ENCODE peak calls at places on chromosomes 2 and 18, in four cellular contexts. W, L, H and C are unnamed samples.

GRCh38 chr2:23487735-23488492 is 102.9 kb downstream of the KLHL29 start:
- DNase-seq in W (peak), L (no peak), H (no peak), C (no peak)

GRCh38 chr2:23367760-23368159 is 17.2 kb upstream of the KLHL29 start:
- DNase-seq in W (no peak), L (no peak), H (no peak), C (no peak)

GRCh38 chr2:70321377-70321776 is 19.5 kb upstream of the FAM136A start:
- DNase-seq in W (no peak), L (no peak), H (no peak), C (no peak)

GRCh38 chr18:31206787-31207381 is 44.2 kb upstream of the DSC1 start:
- DNase-seq in W (peak), L (peak), H (peak), C (no peak)

GRCh38 chr18:24600076-24600654 is 139.7 kb downstream of the HRH4 start:
- DNase-seq in W (peak), L (no peak), H (no peak), C (no peak)

GRCh38 chr2:15241208-15241607 is 319.9 kb downstream of the NBAS start:
- DNase-seq in W (no peak), L (no peak), H (no peak), C (no peak)

GRCh38 chr18:23627325-23627724 is 35.4 kb downstream of the ANKRD29 start:
- DNase-seq in W (peak), L (no peak), H (no peak), C (no peak)

GRCh38 chr18:6683112-6683876 is 46.2 kb upstream of the ARHGAP28 start:
- DNase-seq in W (no peak), L (no peak), H (peak), C (no peak)

GRCh38 chr2:190119257-190119656 is 56.7 kb upstream of the MSTN start:
- DNase-seq in W (peak), L (peak), H (peak), C (no peak)

GRCh38 chr2:229477269-229477668 is 206.2 kb upstream of the PID1 start:
- DNase-seq in W (no peak), L (no peak), H (no peak), C (no peak)

GRCh38 chr2:166180951-166181812 is 53.4 kb upstream of the SCN1A start:
- DNase-seq in W (no peak), L (no peak), H (peak), C (no peak)

GRCh38 chr2:20594048-20594750 is 56.7 kb downstream of the HS1BP3 start:
- DNase-seq in W (no peak), L (peak), H (no peak), C (no peak)

GRCh38 chr2:20594957-20595356 is 55.9 kb downstream of the HS1BP3 start:
- DNase-seq in W (no peak), L (peak), H (no peak), C (no peak)

GRCh38 chr2:20592106-20593071 is 58.5 kb downstream of the HS1BP3 start:
- DNase-seq in W (no peak), L (peak), H (peak), C (no peak)

GRCh38 chr2:20595439-20596192 is 55.3 kb downstream of the HS1BP3 start:
- DNase-seq in W (peak), L (peak), H (no peak), C (no peak)

GRCh38 chr2:20593072-20594034 is 57.5 kb downstream of the HS1BP3 start:
- DNase-seq in W (peak), L (peak), H (no peak), C (no peak)
- TF ChIP-seq CTCF in W (no peak), L (no peak), H (no peak), C (no peak)

GRCh38 chr2:193783681-193784080 is 1588.9 kb upstream of the TMEFF2 start:
- DNase-seq in W (peak), L (no peak), H (no peak), C (no peak)

GRCh38 chr2:193776988-193777387 is 1582.3 kb upstream of the TMEFF2 start:
- DNase-seq in W (no peak), L (no peak), H (no peak), C (no peak)

DNA sequence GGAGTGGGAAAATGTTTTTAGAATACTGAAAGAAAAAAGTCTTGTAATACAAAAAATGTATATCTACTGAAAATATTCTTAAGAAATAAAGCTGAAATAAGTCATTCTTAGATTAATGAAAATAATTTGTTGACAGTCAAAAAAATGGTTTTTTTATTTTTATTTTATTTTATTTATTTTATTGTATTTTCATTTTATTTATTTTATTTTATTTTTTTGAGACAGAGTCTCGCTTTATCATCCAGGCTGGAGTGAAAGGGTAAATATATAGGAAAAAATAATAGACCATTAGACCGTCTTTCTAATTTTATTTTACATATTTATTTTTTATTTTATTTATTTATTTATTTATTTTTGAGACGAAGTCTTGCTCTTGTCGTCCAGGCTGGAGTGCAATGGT is 1583.6 kb upstream of the TMEFF2 start:
- DNase-seq in W (no peak), L (no peak), H (no peak), C (no peak)
- TF ChIP-seq CTCF in W (no peak), L (no peak), H (no peak), C (no peak)

DNA sequence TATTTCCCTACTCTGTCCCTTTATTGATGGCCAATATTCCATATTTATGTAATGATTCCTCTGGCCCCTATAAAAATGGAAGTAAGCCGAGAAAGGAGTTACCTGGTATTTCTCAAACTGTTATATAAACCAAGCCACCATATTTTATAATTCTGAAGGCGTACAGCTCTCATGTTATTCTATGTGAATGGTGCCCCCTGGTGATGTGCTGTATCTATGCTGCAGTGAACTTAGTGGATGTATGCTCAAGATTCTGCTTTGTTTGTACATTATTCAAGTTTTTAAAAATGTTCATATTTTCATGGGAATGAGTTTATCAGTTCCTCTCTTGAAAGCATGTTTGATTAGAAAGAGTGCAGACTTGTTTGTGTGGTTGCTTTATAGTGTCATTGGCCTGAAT is 194.5 kb upstream of the LRRTM1 start:
- DNase-seq in W (peak), L (no peak), H (no peak), C (no peak)
- TF ChIP-seq CTCF in W (peak), L (no peak), H (peak), C (peak)

DNA sequence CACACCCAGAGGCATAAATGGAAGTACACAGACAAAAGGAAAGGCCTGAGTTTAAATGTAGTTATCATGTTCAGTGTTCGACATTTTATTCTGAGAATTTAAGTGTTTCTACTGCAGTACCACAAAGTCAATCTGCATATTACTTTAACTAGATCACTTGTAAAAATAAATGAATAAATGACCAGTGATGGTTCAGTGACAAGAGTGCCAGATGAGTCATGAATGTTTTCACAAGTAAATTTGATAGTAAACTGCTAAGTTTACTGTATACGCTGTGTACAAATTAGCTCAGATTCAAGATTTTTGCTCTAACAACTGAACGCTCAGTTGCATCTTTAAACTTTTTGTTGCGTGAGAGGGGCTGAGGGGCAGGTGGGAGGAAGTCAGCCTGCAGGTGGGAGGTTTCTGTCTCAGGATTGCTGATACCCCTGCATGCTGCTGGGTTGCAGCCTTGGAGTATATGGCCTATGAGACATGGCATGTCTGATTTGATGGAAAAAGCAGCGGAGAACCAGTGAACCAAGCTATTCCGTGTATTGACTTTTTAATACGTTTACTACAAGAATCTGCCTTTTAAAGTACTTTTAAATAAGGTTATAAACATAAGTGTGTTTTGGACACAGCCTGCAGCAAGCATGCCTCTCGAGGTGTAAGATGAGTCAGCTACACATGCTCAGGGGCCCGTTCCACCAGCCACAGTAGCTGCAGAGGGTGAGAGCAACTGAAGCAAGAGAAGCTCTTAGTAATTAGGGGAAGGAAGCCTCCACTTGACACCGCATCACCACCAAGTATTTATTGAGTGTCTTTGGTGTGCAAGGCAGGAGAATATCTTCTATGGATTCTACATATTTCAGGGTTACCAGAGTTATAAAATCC is 245.1 kb downstream of the NEDD4L start:
- DNase-seq in W (peak), L (no peak), H (no peak), C (no peak)
- TF ChIP-seq CTCF in W (no peak), L (no peak), H (no peak), C (no peak)

DNA sequence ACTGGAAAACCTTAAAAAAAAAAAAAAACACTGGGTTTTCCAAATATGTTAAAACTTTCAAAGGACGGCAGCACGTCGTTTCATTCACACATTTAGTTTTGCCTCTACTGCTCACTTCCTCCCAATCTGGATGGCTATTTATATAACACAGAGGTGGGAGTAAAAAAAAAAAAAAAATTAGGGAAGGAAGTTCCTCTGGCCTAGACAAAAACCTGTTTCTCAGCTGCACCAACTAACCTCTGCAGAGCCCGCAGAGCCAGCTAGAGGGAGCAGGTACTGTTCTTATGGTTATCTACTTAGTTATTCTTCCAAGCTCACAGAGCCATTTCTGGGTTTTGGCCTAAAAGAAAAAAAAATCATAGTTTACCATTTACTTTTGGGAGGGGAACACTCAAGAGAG is 28.1 kb downstream of the SLC1A4 start:
- DNase-seq in W (no peak), L (no peak), H (no peak), C (no peak)
- TF ChIP-seq CTCF in W (no peak), L (no peak), H (peak), C (peak)

DNA sequence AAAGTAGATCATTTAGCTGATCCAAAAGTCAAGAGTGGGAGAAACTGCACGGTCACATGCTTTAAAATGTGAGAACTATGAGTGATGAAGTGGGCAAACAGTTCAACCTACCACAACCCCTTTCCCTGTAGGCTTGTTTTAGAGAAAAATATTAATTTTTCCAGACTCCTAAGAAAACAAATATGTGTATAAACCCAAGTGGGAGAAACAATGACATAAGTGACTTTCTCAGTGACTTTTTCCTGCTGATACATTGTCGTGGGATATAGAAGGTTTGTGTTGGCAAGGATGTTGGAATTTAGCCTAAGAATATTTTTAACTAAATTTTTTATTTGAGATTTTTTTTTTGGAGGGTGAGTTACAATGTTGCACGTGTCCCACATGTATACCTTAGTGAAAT is 321.7 kb downstream of the FIGN start:
- DNase-seq in W (no peak), L (no peak), H (no peak), C (no peak)
- TF ChIP-seq CTCF in W (no peak), L (no peak), H (no peak), C (no peak)

DNA sequence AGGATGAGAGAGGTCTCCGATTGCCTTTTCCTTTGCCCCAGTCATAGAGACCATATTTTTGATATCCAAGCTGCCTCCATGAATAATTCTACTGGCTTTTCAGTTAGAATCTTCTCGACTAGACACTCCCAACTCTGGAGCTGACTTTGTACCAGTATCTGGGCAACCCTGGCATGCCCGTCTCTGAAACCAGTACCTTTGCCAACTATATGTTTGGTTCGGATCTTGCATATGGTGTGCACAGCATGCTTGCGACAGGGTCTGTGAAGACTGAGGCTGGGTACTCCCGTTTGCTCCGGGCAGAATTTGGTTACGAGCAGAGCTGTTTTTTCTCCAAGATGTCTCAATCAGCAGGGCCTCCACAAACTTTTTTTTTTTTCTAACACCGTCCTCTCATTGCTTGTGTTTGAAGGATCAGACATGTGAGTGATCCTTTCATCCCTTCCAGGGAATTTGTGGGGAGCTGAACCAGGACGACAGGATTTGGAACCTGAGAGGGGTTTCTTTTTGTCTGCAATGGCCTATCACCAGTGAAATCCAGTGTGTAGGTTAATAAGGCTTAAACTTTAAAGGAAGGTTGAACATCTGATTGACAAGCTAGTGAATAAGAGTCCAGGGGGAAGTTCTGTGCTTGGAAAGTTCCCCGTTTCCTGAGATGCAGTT is 322.3 kb downstream of the MYCN start:
- DNase-seq in W (no peak), L (no peak), H (no peak), C (no peak)
- TF ChIP-seq CTCF in W (no peak), L (no peak), H (no peak), C (no peak)